ENCODE peak calls at places on chromosome 21, in eight cellular contexts. V is stimulated activated naive CD8-positive, alpha-beta T cell treated with anti-CD3 and anti-CD28 coated beads, Interleukin-15, Interleukin-2, amounts not matched to agents 100 U/mL and 50 U/mL, for 24 hours; D is HTR-8/SVneo; C is NCI-H748 treated with DMSO at 0.1 percent for 48 hours; T is cortex of kidney; O is skeletal muscle cell; S is activated CD4-positive, alpha-beta T cell treated with anti-CD3 and anti-CD28 coated beads, Interleukin-2, amount 10 ng/mL, durations not matched to agents 7 days and 5 days; P is psoas muscle. B is an unnamed sample.

GRCh38 chr21:14875704-14876364 is 189.0 kb downstream of the NRIP1 start:
- DNase-seq in V (no peak), D (no peak), C (no peak), T (no peak), O (no peak), S (no peak), P (no peak), B (no peak)

GRCh38 chr21:45982758-45983731 is 1.5 kb downstream of the COL6A1 start:
- DNase-seq in V (no peak), D (no peak), C (no peak), T (no peak), O (no peak), S (no peak), P (peak), B (no peak)

GRCh38 chr21:33642896-33643657 is 776 bp downstream of the ITSN1 start:
- DNase-seq in V (peak), D (no peak), C (no peak), T (no peak), O (no peak), S (no peak), P (peak), B (peak)

GRCh38 chr21:24260751-24261150 is 1346.5 kb downstream of the MRPL39 start:
- DNase-seq in V (no peak), D (no peak), C (no peak), T (no peak), O (no peak), S (no peak), P (no peak), B (no peak)

GRCh38 chr21:36535618-36536241 is 55.8 kb upstream of the CLDN14 start:
- DNase-seq in V (no peak), D (no peak), C (no peak), T (no peak), O (no peak), S (no peak), P (no peak), B (no peak)

GRCh38 chr21:43985690-43986251 is 26.3 kb upstream of the TRAPPC10 start:
- DNase-seq in V (no peak), D (no peak), C (no peak), T (no peak), O (no peak), S (no peak), P (no peak), B (no peak)

GRCh38 chr21:42111811-42112210 is 40.7 kb downstream of the UMODL1 start:
- DNase-seq in V (no peak), D (no peak), C (no peak), T (no peak), O (no peak), S (no peak), P (no peak), B (no peak)

GRCh38 chr21:45136927-45137611 is 62.7 kb downstream of the ADARB1 start:
- DNase-seq in V (peak), D (peak), C (peak), T (no peak), O (no peak), S (peak), P (peak), B (peak)

GRCh38 chr21:44930543-44930981 is 9.3 kb upstream of the SLX9 start:
- DNase-seq in V (peak), D (no peak), C (no peak), T (no peak), O (no peak), S (peak), P (peak), B (no peak)

GRCh38 chr21:34812510-34813265 is 143.9 kb downstream of the CLIC6 start:
- DNase-seq in V (no peak), D (peak), C (peak), T (no peak), O (peak), S (no peak), P (no peak), B (no peak)

B was measured in RWPE1.